ENCODE peak calls at places on chromosome 18, in ten cellular contexts. G is tibial nerve, I is IMR-90, W is breast epithelium, L is heart left ventricle, D is A549, A is adrenal gland, J is K562, Y is right lobe of liver, O is sigmoid colon. R is an unnamed sample.

GRCh38 chr18:46281185-46282176 is 177.3 kb downstream of the HAUS1 start:
- DNase-seq in I (peak; percentile 79), W (peak; percentile 77), Y (peak; percentile 55), A (peak; percentile 88), J (peak; percentile 64), O (no peak), G (peak; percentile 22), D (peak; percentile 60), L (peak; percentile 63), R (peak; percentile 43)

GRCh38 chr18:23036611-23037259 is 98.5 kb upstream of the CABLES1 start:
- DNase-seq in L (no peak), O (no peak), A (no peak), I (no peak), Y (no peak), W (no peak), J (peak; percentile 18), D (no peak), G (no peak), R (no peak)

GRCh38 chr18:58132595-58133191 is 88.7 kb downstream of the NEDD4L start:
- DNase-seq in D (no peak), G (no peak), J (no peak), Y (no peak), W (no peak), I (peak; percentile 20), L (no peak), A (no peak), O (no peak), R (no peak)

GRCh38 chr18:21841570-21841969 is 101.0 kb downstream of the MIB1 start:
- DNase-seq in L (no peak), A (no peak), I (no peak), G (no peak), J (no peak), O (no peak), Y (no peak), D (no peak), W (no peak), R (no peak)

GRCh38 chr18:11251229-11251890 is 102.0 kb upstream of the PIEZO2 start:
- DNase-seq in I (peak; percentile 34), A (no peak), J (no peak), L (no peak), D (no peak), Y (no peak), G (no peak), W (no peak), O (peak; percentile 64), R (no peak)

GRCh38 chr18:42798606-42799005 is 316.9 kb downstream of the RIT2 start:
- DNase-seq in A (no peak), W (no peak), J (no peak), I (no peak), L (no peak), G (no peak), O (no peak), Y (no peak), D (no peak), R (no peak)

GRCh38 chr18:3230401-3231334 is 10.9 kb upstream of the MYOM1 start:
- DNase-seq in O (no peak), W (no peak), G (no peak), L (no peak), Y (peak; percentile 85), D (peak; percentile 49), J (peak; percentile 44), I (peak; percentile 31), A (peak; percentile 75), R (no peak)

GRCh38 chr18:2417861-2418610 is 153.3 kb downstream of the METTL4 start:
- DNase-seq in J (no peak), G (no peak), L (no peak), O (no peak), A (no peak), D (no peak), I (peak; percentile 41), Y (no peak), W (no peak), R (no peak)

GRCh38 chr18:8374652-8375051 is 234.6 kb upstream of the RAB12 start:
- DNase-seq in D (no peak), Y (no peak), A (no peak), L (no peak), W (no peak), G (no peak), O (no peak), J (no peak), I (no peak), R (no peak)

GRCh38 chr18:56709463-56709862 is 58.3 kb downstream of the WDR7 start:
- DNase-seq in G (no peak), I (peak; percentile 90), D (peak; percentile 65), W (no peak), J (peak; percentile 59), L (no peak), Y (no peak), O (no peak), A (no peak), R (peak; percentile 69)

GRCh38 chr18:28018361-28018760 is 158.6 kb downstream of the CDH2 start:
- DNase-seq in J (no peak), I (no peak), L (no peak), D (no peak), G (no peak), A (no peak), Y (no peak), W (no peak), O (no peak), R (no peak)

GRCh38 chr18:26458526-26459232 is 89.7 kb downstream of the KCTD1 start:
- DNase-seq in L (no peak), G (no peak), O (no peak), J (no peak), D (no peak), Y (no peak), W (no peak), I (peak; percentile 80), A (no peak), R (no peak)

GRCh38 chr18:43830905-43831304 is 553.6 kb upstream of the SYT4 start:
- DNase-seq in Y (no peak), L (no peak), J (no peak), D (no peak), I (no peak), G (no peak), A (no peak), W (no peak), O (no peak), R (no peak)

GRCh38 chr18:43830303-43830702 is 553.0 kb upstream of the SYT4 start:
- DNase-seq in I (no peak), Y (no peak), D (no peak), W (no peak), G (no peak), O (no peak), L (no peak), A (no peak), J (no peak), R (no peak)

GRCh38 chr18:43826215-43826614 is 548.9 kb upstream of the SYT4 start:
- DNase-seq in I (no peak), J (no peak), Y (no peak), L (no peak), G (no peak), D (no peak), O (no peak), A (no peak), W (no peak), R (no peak)
- H3K9me3 ChIP-seq in I (no peaks in the 10 kb centered on the region), J (no peaks in the 10 kb centered on the region), Y (no peaks in the 10 kb centered on the region), L (no peaks in the 10 kb centered on the region), G (no peaks in the 10 kb centered on the region), D (no peaks in the 10 kb centered on the region), O (no peaks in the 10 kb centered on the region), A (no peaks in the 10 kb centered on the region), W (no peaks in the 10 kb centered on the region), R (peaks cover 25% of the 10 kb centered on the region)

GRCh38 chr18:13579874-13580273 is 146.5 kb downstream of the FAM210A start:
- DNase-seq in I (no peak), G (no peak), D (no peak), J (no peak), W (no peak), O (no peak), L (no peak), A (no peak), Y (no peak), R (no peak)

GRCh38 chr18:13578400-13578799 is 148.0 kb downstream of the FAM210A start:
- DNase-seq in O (no peak), D (no peak), J (no peak), A (no peak), W (no peak), G (no peak), Y (no peak), L (no peak), I (no peak), R (no peak)

GRCh38 chr18:13574761-13575160 is 151.6 kb downstream of the FAM210A start:
- DNase-seq in O (no peak), L (no peak), I (no peak), W (no peak), J (no peak), Y (no peak), D (no peak), G (no peak), A (no peak), R (no peak)

GRCh38 chr18:13576598-13576997 is 149.8 kb downstream of the FAM210A start:
- DNase-seq in J (no peak), O (no peak), W (no peak), Y (no peak), D (no peak), G (no peak), A (no peak), I (no peak), L (no peak), R (no peak)

GRCh38 chr18:13577091-13577697 is 149.2 kb downstream of the FAM210A start:
- DNase-seq in Y (no peak), G (no peak), D (no peak), O (no peak), I (peak; percentile 7), A (no peak), J (no peak), W (no peak), L (no peak), R (no peak)
- TF ChIP-seq POLR2A in Y (no peak), G (no peak), D (no peak), O (no peak), I (no peak), A (no peak), J (no peak), W (no peak), L (no peak), R (no peak)

DNA sequence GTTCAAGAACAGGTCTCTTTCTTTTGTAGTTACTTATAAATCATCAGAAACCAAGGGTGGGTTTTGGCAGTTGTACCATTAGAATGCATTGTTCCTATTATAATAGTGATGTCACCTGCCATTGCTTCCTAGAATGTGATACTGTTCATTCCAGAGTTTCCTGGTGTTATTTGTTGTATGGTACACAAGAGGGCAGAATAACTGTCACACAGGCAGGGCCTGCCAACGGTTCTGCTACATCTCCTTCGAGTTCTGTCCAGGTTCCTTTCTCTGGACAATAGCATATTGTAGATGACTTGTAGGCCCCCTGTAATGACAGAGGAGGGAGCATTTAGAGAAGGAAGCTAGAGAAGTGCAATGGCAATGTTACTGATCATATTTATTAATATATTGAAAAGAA is 98.3 kb downstream of the KLHL14 start:
- DNase-seq in A (no peak), L (no peak), I (no peak), G (no peak), W (no peak), D (peak; percentile 17), J (no peak), O (no peak), Y (no peak), R (no peak)
- TF ChIP-seq CTCF in A (no peak), L (no peak), I (no peak), G (no peak), W (no peak), D (no peak), J (no peak), O (no peak), Y (no peak), R (no peak)

DNA sequence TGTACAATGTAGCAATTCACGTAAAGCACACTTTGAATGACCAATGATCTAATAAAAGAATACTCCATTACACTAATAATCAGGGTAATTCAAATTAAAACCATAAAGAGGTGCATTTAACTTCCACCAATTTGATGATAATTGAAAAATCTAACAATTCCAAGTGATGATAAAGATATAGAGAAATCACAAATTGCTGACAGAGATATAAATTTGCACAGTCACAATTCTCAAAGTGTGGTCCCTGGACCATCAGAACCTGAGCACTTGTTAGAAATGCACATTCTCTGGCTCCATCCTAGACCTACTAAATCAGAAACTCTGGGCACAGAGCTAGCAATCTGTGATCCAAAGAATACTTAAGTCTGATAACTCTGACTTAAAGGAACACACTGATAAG is 165.8 kb upstream of the DCC start:
- DNase-seq in Y (no peak), W (no peak), G (no peak), O (no peak), J (no peak), L (no peak), D (no peak), I (no peak), A (no peak), R (no peak)
- H3K9me3 ChIP-seq in Y (no peaks in the 10 kb centered on the region), W (no peaks in the 10 kb centered on the region), G (no peaks in the 10 kb centered on the region), O (no peaks in the 10 kb centered on the region), J (no peaks in the 10 kb centered on the region), L (no peaks in the 10 kb centered on the region), D (no peaks in the 10 kb centered on the region), I (peaks cover 4% of the 10 kb centered on the region), A (no peaks in the 10 kb centered on the region), R (peaks cover 14% of the 10 kb centered on the region)